ENCODE peak calls at places on chromosomes 2 and 18, in ten cellular contexts. T, Q, R, Z, F, X, N, D, C and E are unnamed samples.

GRCh38 chr2:240339411-240340360 is 95.8 kb upstream of the GPC1 start:
- DNase-seq in F (peak), Z (peak), R (no peak), X (no peak), N (no peak), C (peak), D (no peak), T (no peak), Q (peak), E (no peak)

GRCh38 chr2:229261599-229261998 is 9.5 kb downstream of the PID1 start:
- DNase-seq in R (no peak), C (no peak), F (no peak), T (no peak), Q (no peak), D (no peak), N (no peak), Z (no peak), X (no peak), E (no peak)

GRCh38 chr2:158128168-158128973 is 26.7 kb downstream of the UPP2 start:
- DNase-seq in T (no peak), C (no peak), Q (no peak), X (no peak), D (peak), R (no peak), Z (no peak), N (no peak), F (no peak), E (no peak)

GRCh38 chr2:10300328-10300920 is 2.3 kb upstream of the HPCAL1 start:
- DNase-seq in R (no peak), F (no peak), Q (no peak), C (no peak), D (no peak), X (no peak), Z (no peak), T (no peak), N (no peak), E (no peak)

GRCh38 chr18:1052301-1052700 is 147.6 kb downstream of the ADCYAP1 start:
- DNase-seq in T (no peak), Z (no peak), N (no peak), Q (no peak), C (no peak), X (no peak), D (no peak), F (no peak), R (no peak), E (no peak)

GRCh38 chr18:7090771-7091170 is 26.8 kb downstream of the LAMA1 start:
- DNase-seq in R (no peak), D (no peak), F (no peak), C (no peak), Z (no peak), X (no peak), Q (no peak), T (no peak), N (no peak), E (no peak)

GRCh38 chr2:98910349-98911125 is 25.5 kb downstream of the CRACDL start:
- DNase-seq in F (peak), N (peak), X (no peak), Q (no peak), C (no peak), Z (no peak), T (no peak), D (no peak), R (no peak), E (no peak)

GRCh38 chr2:128777091-128778045 is 458.7 kb upstream of the HS6ST1 start:
- DNase-seq in Z (no peak), C (no peak), T (no peak), R (no peak), X (no peak), D (no peak), F (peak), Q (no peak), N (no peak), E (no peak)